ENCODE peak calls at places on chromosomes 7 and 10, in nine cellular contexts. One of them, this sample, is unnamed. For H3K4me1 and H3K36me3, the result is how much of the 10 kb centered on the place peaks cover.

GRCh38 chr7:143217806-143218205 is 4.0 kb upstream of the TAS2R40 start:
- DNase-seq in SK-N-SH: no peak
- DNase-seq in neuronal stem cell: no peak
- DNase-seq in PC-3: no peak
- DNase-seq in stomach: no peak
- DNase-seq in lower lobe of right lung: no peak
- DNase-seq in CD8-positive, alpha-beta memory T cell: no peak
- DNase-seq in left ventricle myocardium inferior: no peak
- DNase-seq in prostate gland: no peak
- DNase-seq in this sample: peak

GRCh38 chr10:58457761-58458616 is 54.7 kb upstream of the BICC1 start:
- DNase-seq in neuronal stem cell: no peak
- DNase-seq in left ventricle myocardium inferior: peak
- DNase-seq in PC-3: no peak
- DNase-seq in prostate gland: no peak
- DNase-seq in stomach: no peak
- DNase-seq in lower lobe of right lung: no peak
- DNase-seq in CD8-positive, alpha-beta memory T cell: no peak
- DNase-seq in SK-N-SH: no peak
- DNase-seq in this sample: no peak

GRCh38 chr10:31646519-31646918 is 282.1 kb downstream of the ARHGAP12 start:
- DNase-seq in PC-3: peak
- DNase-seq in prostate gland: no peak
- DNase-seq in lower lobe of right lung: no peak
- DNase-seq in SK-N-SH: no peak
- DNase-seq in stomach: no peak
- DNase-seq in CD8-positive, alpha-beta memory T cell: no peak
- DNase-seq in left ventricle myocardium inferior: no peak
- DNase-seq in neuronal stem cell: no peak
- DNase-seq in this sample: no peak

GRCh38 chr10:72889391-72889831 is 4.1 kb upstream of the OIT3 start:
- DNase-seq in CD8-positive, alpha-beta memory T cell: no peak
- DNase-seq in neuronal stem cell: no peak
- DNase-seq in SK-N-SH: no peak
- DNase-seq in left ventricle myocardium inferior: no peak
- DNase-seq in PC-3: peak
- DNase-seq in stomach: no peak
- DNase-seq in lower lobe of right lung: no peak
- DNase-seq in prostate gland: peak
- DNase-seq in this sample: no peak

GRCh38 chr10:128147064-128147463 is 20.8 kb upstream of the MKI67 start:
- DNase-seq in PC-3: no peak
- DNase-seq in neuronal stem cell: no peak
- DNase-seq in prostate gland: no peak
- DNase-seq in SK-N-SH: no peak
- DNase-seq in CD8-positive, alpha-beta memory T cell: no peak
- DNase-seq in stomach: no peak
- DNase-seq in lower lobe of right lung: no peak
- DNase-seq in left ventricle myocardium inferior: no peak
- DNase-seq in this sample: no peak

GRCh38 chr7:142859829-142860228 is 5.0 kb downstream of the EPHB6 start:
- DNase-seq in SK-N-SH: no peak
- DNase-seq in neuronal stem cell: no peak
- DNase-seq in left ventricle myocardium inferior: no peak
- DNase-seq in CD8-positive, alpha-beta memory T cell: no peak
- DNase-seq in lower lobe of right lung: no peak
- DNase-seq in stomach: no peak
- DNase-seq in PC-3: peak
- DNase-seq in prostate gland: peak
- DNase-seq in this sample: peak

GRCh38 chr10:71272122-71272771 is 46.8 kb upstream of the SLC29A3 start:
- DNase-seq in SK-N-SH: peak
- DNase-seq in lower lobe of right lung: no peak
- DNase-seq in CD8-positive, alpha-beta memory T cell: no peak
- DNase-seq in neuronal stem cell: no peak
- DNase-seq in PC-3: peak
- DNase-seq in stomach: no peak
- DNase-seq in prostate gland: no peak
- DNase-seq in left ventricle myocardium inferior: no peak
- DNase-seq in this sample: peak

GRCh38 chr7:112515989-112516388 is 35.2 kb downstream of the LSMEM1 start:
- DNase-seq in CD8-positive, alpha-beta memory T cell: no peak
- DNase-seq in SK-N-SH: no peak
- DNase-seq in stomach: no peak
- DNase-seq in neuronal stem cell: no peak
- DNase-seq in prostate gland: no peak
- DNase-seq in left ventricle myocardium inferior: no peak
- DNase-seq in PC-3: no peak
- DNase-seq in lower lobe of right lung: no peak
- DNase-seq in this sample: peak

GRCh38 chr10:124996854-124997215 is 54.9 kb downstream of the ZRANB1 start:
- DNase-seq in neuronal stem cell: no peak
- DNase-seq in stomach: no peak
- DNase-seq in lower lobe of right lung: peak
- DNase-seq in prostate gland: no peak
- DNase-seq in left ventricle myocardium inferior: peak
- DNase-seq in SK-N-SH: no peak
- DNase-seq in CD8-positive, alpha-beta memory T cell: no peak
- DNase-seq in PC-3: no peak
- DNase-seq in this sample: peak

GRCh38 chr7:140209866-140210609 is 33.3 kb upstream of the KDM7A start:
- DNase-seq in neuronal stem cell: no peak
- DNase-seq in stomach: peak
- DNase-seq in lower lobe of right lung: peak
- DNase-seq in PC-3: no peak
- DNase-seq in SK-N-SH: no peak
- DNase-seq in prostate gland: no peak
- DNase-seq in left ventricle myocardium inferior: peak
- DNase-seq in CD8-positive, alpha-beta memory T cell: peak
- DNase-seq in this sample: no peak

GRCh38 chr10:58868736-58869435 is 307.6 kb upstream of the PHYHIPL start:
- DNase-seq in SK-N-SH: peak
- DNase-seq in neuronal stem cell: no peak
- DNase-seq in stomach: no peak
- DNase-seq in prostate gland: no peak
- DNase-seq in PC-3: no peak
- DNase-seq in lower lobe of right lung: no peak
- DNase-seq in left ventricle myocardium inferior: no peak
- DNase-seq in CD8-positive, alpha-beta memory T cell: no peak
- DNase-seq in this sample: no peak

GRCh38 chr7:116952640-116953371 is 495 bp upstream of the ST7 start:
- DNase-seq in left ventricle myocardium inferior: peak
- DNase-seq in CD8-positive, alpha-beta memory T cell: no peak
- DNase-seq in stomach: peak
- DNase-seq in PC-3: peak
- DNase-seq in prostate gland: peak
- DNase-seq in neuronal stem cell: peak
- DNase-seq in lower lobe of right lung: peak
- DNase-seq in SK-N-SH: peak
- DNase-seq in this sample: peak

GRCh38 chr7:4638781-4639575 is 43.1 kb upstream of the FOXK1 start:
- DNase-seq in neuronal stem cell: no peak
- DNase-seq in CD8-positive, alpha-beta memory T cell: no peak
- DNase-seq in lower lobe of right lung: no peak
- DNase-seq in left ventricle myocardium inferior: no peak
- DNase-seq in SK-N-SH: no peak
- DNase-seq in prostate gland: no peak
- DNase-seq in stomach: no peak
- DNase-seq in PC-3: no peak
- DNase-seq in this sample: no peak

GRCh38 chr10:66928791-66929190 is 3.0 kb downstream of the LRRTM3 start:
- DNase-seq in lower lobe of right lung: no peak
- DNase-seq in neuronal stem cell: no peak
- DNase-seq in prostate gland: no peak
- DNase-seq in stomach: no peak
- DNase-seq in PC-3: peak
- DNase-seq in left ventricle myocardium inferior: no peak
- DNase-seq in SK-N-SH: no peak
- DNase-seq in CD8-positive, alpha-beta memory T cell: no peak
- DNase-seq in this sample: no peak

GRCh38 chr7:5360451-5360850 is 63.2 kb downstream of the TNRC18 start:
- DNase-seq in CD8-positive, alpha-beta memory T cell: no peak
- DNase-seq in lower lobe of right lung: no peak
- DNase-seq in PC-3: no peak
- DNase-seq in left ventricle myocardium inferior: no peak
- DNase-seq in prostate gland: no peak
- DNase-seq in neuronal stem cell: no peak
- DNase-seq in stomach: peak
- DNase-seq in SK-N-SH: no peak
- DNase-seq in this sample: peak

GRCh38 chr7:142476077-142476476 is 218.2 kb upstream of the PRSS58 start:
- DNase-seq in CD8-positive, alpha-beta memory T cell: no peak
- DNase-seq in SK-N-SH: no peak
- DNase-seq in lower lobe of right lung: no peak
- DNase-seq in PC-3: no peak
- DNase-seq in left ventricle myocardium inferior: no peak
- DNase-seq in neuronal stem cell: no peak
- DNase-seq in stomach: no peak
- DNase-seq in prostate gland: no peak
- DNase-seq in this sample: peak

GRCh38 chr10:22597142-22597541 is 117.2 kb downstream of the PIP4K2A start:
- DNase-seq in prostate gland: no peak
- DNase-seq in stomach: no peak
- DNase-seq in lower lobe of right lung: no peak
- DNase-seq in CD8-positive, alpha-beta memory T cell: peak
- DNase-seq in SK-N-SH: no peak
- DNase-seq in left ventricle myocardium inferior: no peak
- DNase-seq in PC-3: no peak
- DNase-seq in neuronal stem cell: no peak
- DNase-seq in this sample: peak

GRCh38 chr10:70355234-70356021 is 27.0 kb downstream of the LRRC20 start:
- DNase-seq in PC-3: no peak
- DNase-seq in stomach: no peak
- DNase-seq in neuronal stem cell: no peak
- DNase-seq in SK-N-SH: no peak
- DNase-seq in CD8-positive, alpha-beta memory T cell: no peak
- DNase-seq in left ventricle myocardium inferior: no peak
- DNase-seq in prostate gland: no peak
- DNase-seq in lower lobe of right lung: no peak
- DNase-seq in this sample: no peak

GRCh38 chr7:73715648-73716317 is 3.7 kb downstream of the STX1A start:
- DNase-seq in lower lobe of right lung: no peak
- DNase-seq in PC-3: peak
- DNase-seq in SK-N-SH: no peak
- DNase-seq in stomach: peak
- DNase-seq in prostate gland: no peak
- DNase-seq in neuronal stem cell: no peak
- DNase-seq in left ventricle myocardium inferior: no peak
- DNase-seq in CD8-positive, alpha-beta memory T cell: no peak
- DNase-seq in this sample: no peak

GRCh38 chr7:1408466-1408865 is 50.8 kb downstream of the MICALL2 start:
- DNase-seq in left ventricle myocardium inferior: no peak
- DNase-seq in stomach: no peak
- DNase-seq in prostate gland: no peak
- DNase-seq in lower lobe of right lung: no peak
- DNase-seq in PC-3: no peak
- DNase-seq in neuronal stem cell: no peak
- DNase-seq in CD8-positive, alpha-beta memory T cell: no peak
- DNase-seq in SK-N-SH: no peak
- DNase-seq in this sample: no peak
- H3K4me1 ChIP-seq in left ventricle myocardium inferior: under half
- H3K4me1 ChIP-seq in stomach: under half
- H3K4me1 ChIP-seq in prostate gland: under half
- H3K4me1 ChIP-seq in lower lobe of right lung: under half
- H3K4me1 ChIP-seq in PC-3: under half
- H3K4me1 ChIP-seq in neuronal stem cell: under half
- H3K4me1 ChIP-seq in CD8-positive, alpha-beta memory T cell: under half
- H3K4me1 ChIP-seq in SK-N-SH: under half
- H3K4me1 ChIP-seq in this sample: under half

GRCh38 chr10:60209874-60210584 is 179.6 kb downstream of the ANK3 start:
- DNase-seq in PC-3: peak
- DNase-seq in lower lobe of right lung: no peak
- DNase-seq in SK-N-SH: no peak
- DNase-seq in stomach: no peak
- DNase-seq in left ventricle myocardium inferior: no peak
- DNase-seq in neuronal stem cell: no peak
- DNase-seq in CD8-positive, alpha-beta memory T cell: no peak
- DNase-seq in prostate gland: no peak
- DNase-seq in this sample: no peak

GRCh38 chr10:60208676-60209269 is 180.9 kb downstream of the ANK3 start:
- DNase-seq in prostate gland: no peak
- DNase-seq in lower lobe of right lung: no peak
- DNase-seq in PC-3: peak
- DNase-seq in stomach: no peak
- DNase-seq in left ventricle myocardium inferior: no peak
- DNase-seq in CD8-positive, alpha-beta memory T cell: no peak
- DNase-seq in neuronal stem cell: peak
- DNase-seq in SK-N-SH: peak
- DNase-seq in this sample: no peak

GRCh38 chr10:60207894-60208293 is 181.8 kb downstream of the ANK3 start:
- DNase-seq in CD8-positive, alpha-beta memory T cell: no peak
- DNase-seq in neuronal stem cell: no peak
- DNase-seq in PC-3: no peak
- DNase-seq in left ventricle myocardium inferior: no peak
- DNase-seq in lower lobe of right lung: no peak
- DNase-seq in stomach: no peak
- DNase-seq in SK-N-SH: no peak
- DNase-seq in prostate gland: no peak
- DNase-seq in this sample: no peak

GRCh38 chr10:60206735-60207134 is 182.9 kb downstream of the ANK3 start:
- DNase-seq in PC-3: peak
- DNase-seq in left ventricle myocardium inferior: no peak
- DNase-seq in CD8-positive, alpha-beta memory T cell: no peak
- DNase-seq in lower lobe of right lung: no peak
- DNase-seq in neuronal stem cell: no peak
- DNase-seq in prostate gland: no peak
- DNase-seq in stomach: no peak
- DNase-seq in SK-N-SH: no peak
- DNase-seq in this sample: no peak

GRCh38 chr10:60212195-60212594 is 177.5 kb downstream of the ANK3 start:
- DNase-seq in left ventricle myocardium inferior: no peak
- DNase-seq in PC-3: no peak
- DNase-seq in neuronal stem cell: no peak
- DNase-seq in prostate gland: no peak
- DNase-seq in SK-N-SH: no peak
- DNase-seq in stomach: no peak
- DNase-seq in lower lobe of right lung: no peak
- DNase-seq in CD8-positive, alpha-beta memory T cell: no peak
- DNase-seq in this sample: no peak
- H3K4me3 ChIP-seq in left ventricle myocardium inferior: no peak
- H3K4me3 ChIP-seq in PC-3: no peak
- H3K4me3 ChIP-seq in neuronal stem cell: no peak
- H3K4me3 ChIP-seq in prostate gland: no peak
- H3K4me3 ChIP-seq in SK-N-SH: no peak
- H3K4me3 ChIP-seq in stomach: no peak
- H3K4me3 ChIP-seq in lower lobe of right lung: no peak
- H3K4me3 ChIP-seq in CD8-positive, alpha-beta memory T cell: no peak
- H3K4me3 ChIP-seq in this sample: peak

GRCh38 chr10:79264942-79265341 is 82.3 kb upstream of the PPIF start:
- DNase-seq in prostate gland: peak
- DNase-seq in left ventricle myocardium inferior: peak
- DNase-seq in SK-N-SH: no peak
- DNase-seq in neuronal stem cell: no peak
- DNase-seq in stomach: no peak
- DNase-seq in CD8-positive, alpha-beta memory T cell: no peak
- DNase-seq in PC-3: peak
- DNase-seq in lower lobe of right lung: no peak
- DNase-seq in this sample: peak
- H3K36me3 ChIP-seq in prostate gland: under half
- H3K36me3 ChIP-seq in left ventricle myocardium inferior: under half
- H3K36me3 ChIP-seq in SK-N-SH: under half
- H3K36me3 ChIP-seq in neuronal stem cell: under half
- H3K36me3 ChIP-seq in stomach: under half
- H3K36me3 ChIP-seq in CD8-positive, alpha-beta memory T cell: under half
- H3K36me3 ChIP-seq in PC-3: under half
- H3K36me3 ChIP-seq in lower lobe of right lung: under half
- H3K36me3 ChIP-seq in this sample: under half

GRCh38 chr7:6554848-6555247 is 3.6 kb upstream of the GRID2IP start:
- DNase-seq in CD8-positive, alpha-beta memory T cell: no peak
- DNase-seq in prostate gland: no peak
- DNase-seq in stomach: no peak
- DNase-seq in SK-N-SH: no peak
- DNase-seq in left ventricle myocardium inferior: no peak
- DNase-seq in neuronal stem cell: no peak
- DNase-seq in PC-3: no peak
- DNase-seq in lower lobe of right lung: no peak
- DNase-seq in this sample: no peak
- H3K4me1 ChIP-seq in CD8-positive, alpha-beta memory T cell: under half
- H3K4me1 ChIP-seq in prostate gland: under half
- H3K4me1 ChIP-seq in stomach: under half
- H3K4me1 ChIP-seq in SK-N-SH: under half
- H3K4me1 ChIP-seq in left ventricle myocardium inferior: under half
- H3K4me1 ChIP-seq in neuronal stem cell: under half
- H3K4me1 ChIP-seq in PC-3: under half
- H3K4me1 ChIP-seq in lower lobe of right lung: under half
- H3K4me1 ChIP-seq in this sample: under half

This sample was measured in endodermal cell.